ENCODE peak calls at places on chromosomes 13 and 19, in seven cellular contexts. M is T-helper 1 cell; K is pons; S is uterus; U is sciatic nerve; O is HT1080; X is activated effector memory CD4-positive, alpha-beta T cell treated with Interleukin-2 at 50 U/mL for 16 hours. A is an unnamed sample.

GRCh38 chr13:95296326-95296939 is 4.8 kb downstream of the ABCC4 start:
- DNase-seq in M (no peak), K (no peak), S (no peak), U (no peak), O (no peak), X (no peak), A (peak)

GRCh38 chr19:30356951-30357579 is 15.1 kb upstream of the ZNF536 start:
- DNase-seq in M (no peak), K (no peak), S (no peak), U (no peak), O (no peak), X (no peak), A (no peak)

GRCh38 chr19:45994456-45994988 is 745 bp upstream of the CCDC61 start:
- DNase-seq in M (no peak), K (no peak), S (no peak), U (no peak), O (no peak), X (no peak), A (no peak)

GRCh38 chr13:66634384-66634783 is 595.8 kb downstream of the PCDH9 start:
- DNase-seq in M (no peak), K (no peak), S (no peak), U (no peak), O (no peak), X (no peak), A (no peak)

GRCh38 chr13:40082644-40083043 is 427.2 kb downstream of the COG6 start:
- DNase-seq in M (no peak), K (no peak), S (no peak), U (no peak), O (peak), X (no peak), A (no peak)

GRCh38 chr13:73657821-73658540 is 476.2 kb downstream of the KLF12 start:
- DNase-seq in M (no peak), K (peak), S (peak), U (peak), O (peak), X (no peak), A (no peak)

GRCh38 chr13:86193281-86193680 is 394.1 kb upstream of the SLITRK6 start:
- DNase-seq in M (no peak), K (no peak), S (no peak), U (no peak), O (no peak), X (no peak), A (no peak)

GRCh38 chr13:72198042-72198441 is 331.0 kb upstream of the DACH1 start:
- DNase-seq in M (no peak), K (no peak), S (no peak), U (no peak), O (no peak), X (no peak), A (no peak)

GRCh38 chr19:12484371-12485322 is at the start of gene ZNF709:
- DNase-seq in M (peak), K (peak), S (peak), U (peak), O (peak), X (peak), A (peak)

GRCh38 chr13:50529154-50529882 is 314.2 kb downstream of the DLEU7 start:
- DNase-seq in M (no peak), K (peak), S (peak), U (peak), O (peak), X (no peak), A (peak)